ENCODE peak calls at places on chromosomes 11 and 22, in five cellular contexts. C, K, H, T and V are unnamed samples.

GRCh38 chr11:46335271-46335670 is 12.0 kb upstream of the DGKZ start:
- DNase-seq in C (no peak), K (no peak), H (no peak), T (no peak), V (no peak)

GRCh38 chr11:112886707-112887370 is 74.4 kb upstream of the NCAM1 start:
- DNase-seq in C (no peak), K (no peak), H (no peak), T (no peak), V (no peak)

GRCh38 chr11:104319396-104319795 is 155.4 kb upstream of the PDGFD start:
- DNase-seq in C (no peak), K (no peak), H (no peak), T (no peak), V (no peak)

GRCh38 chr11:118694185-118694584 is 14.7 kb upstream of the TREH start:
- DNase-seq in C (no peak), K (no peak), H (no peak), T (no peak), V (no peak)

GRCh38 chr22:47162865-47163264 is 400.4 kb downstream of the TBC1D22A start:
- DNase-seq in C (peak; percentile 19), K (peak; percentile 55), H (no peak), T (peak; percentile 24), V (no peak)

GRCh38 chr11:63999349-64000025 is 13.2 kb downstream of the OTUB1 start:
- DNase-seq in C (no peak), K (peak; percentile 76), H (peak; percentile 10), T (peak; percentile 63), V (no peak)

GRCh38 chr11:61555978-61556377 is 24.9 kb downstream of the SYT7 start:
- DNase-seq in C (no peak), K (no peak), H (no peak), T (no peak), V (no peak)

GRCh38 chr11:17979770-17980371 is 33.0 kb downstream of the SERGEF start:
- DNase-seq in C (no peak), K (no peak), H (peak; percentile 5), T (no peak), V (peak; percentile 26)

GRCh38 chr11:69422645-69423044 is 58.8 kb upstream of the LINC01488 start:
- DNase-seq in C (no peak), K (no peak), H (no peak), T (no peak), V (no peak)

GRCh38 chr22:50190182-50190951 is 4.7 kb downstream of the TRABD start:
- DNase-seq in C (peak; percentile 93), K (no peak), H (peak; percentile 46), T (peak; percentile 94), V (peak; percentile 40)

GRCh38 chr22:41619979-41620645 is 731 bp downstream of the DESI1 start:
- DNase-seq in C (peak; percentile 40), K (peak; percentile 68), H (peak; percentile 16), T (peak; percentile 67), V (no peak)

GRCh38 chr11:26493616-26494015 is 78.4 kb downstream of the MUC15 start:
- DNase-seq in C (no peak), K (no peak), H (no peak), T (no peak), V (no peak)

GRCh38 chr11:120270386-120270785 is 30.4 kb downstream of the POU2F3 start:
- DNase-seq in C (no peak), K (no peak), H (no peak), T (no peak), V (no peak)

GRCh38 chr11:120034881-120035620 is 102.9 kb downstream of the TRIM29 start:
- DNase-seq in C (no peak), K (no peak), H (no peak), T (no peak), V (no peak)

GRCh38 chr11:46745995-46746394 is 27.0 kb downstream of the F2 start:
- DNase-seq in C (no peak), K (no peak), H (no peak), T (no peak), V (no peak)

GRCh38 chr11:119262668-119263351 is 54.1 kb downstream of the MCAM start:
- DNase-seq in C (no peak), K (no peak), H (no peak), T (no peak), V (no peak)

GRCh38 chr11:131504199-131504949 is 134.0 kb downstream of the NTM start:
- DNase-seq in C (no peak), K (no peak), H (no peak), T (no peak), V (peak; percentile 29)

GRCh38 chr11:75582935-75583709 is 21.1 kb downstream of the SERPINH1 start:
- DNase-seq in C (peak; percentile 52), K (peak; percentile 83), H (no peak), T (peak; percentile 78), V (peak; percentile 46)

GRCh38 chr22:39954584-39955055 is 5.6 kb upstream of the TMA7B start:
- DNase-seq in C (no peak), K (no peak), H (no peak), T (no peak), V (no peak)

GRCh38 chr11:129855086-129855485 is 39.4 kb downstream of the TMEM45B start:
- DNase-seq in C (no peak), K (no peak), H (no peak), T (no peak), V (no peak)

GRCh38 chr11:126992065-126992803 is 8.3 kb downstream of the KIRREL3 start:
- DNase-seq in C (no peak), K (no peak), H (no peak), T (no peak), V (no peak)

GRCh38 chr11:17371614-17372013 is 16.8 kb downstream of the KCNJ11 start:
- DNase-seq in C (no peak), K (no peak), H (no peak), T (no peak), V (no peak)

GRCh38 chr11:23423656-23424055 is 563.4 kb upstream of the CCDC179 start:
- DNase-seq in C (no peak), K (no peak), H (no peak), T (no peak), V (no peak)

GRCh38 chr11:22177186-22177585 is 15.7 kb upstream of the ANO5 start:
- DNase-seq in C (no peak), K (no peak), H (no peak), T (no peak), V (no peak)

GRCh38 chr11:102408339-102408738 is 44.2 kb downstream of the TMEM123 start:
- DNase-seq in C (no peak), K (no peak), H (no peak), T (no peak), V (no peak)

GRCh38 chr11:16195659-16196058 is 160.7 kb downstream of the SOX6 start:
- DNase-seq in C (no peak), K (no peak), H (no peak), T (no peak), V (no peak)

GRCh38 chr11:64450168-64450560 is 91.2 kb downstream of the RPS6KA4 start:
- DNase-seq in C (no peak), K (no peak), H (no peak), T (no peak), V (no peak)

GRCh38 chr11:69300124-69301032 is 6.4 kb downstream of the MYEOV start:
- DNase-seq in C (no peak), K (no peak), H (no peak), T (no peak), V (no peak)

GRCh38 chr22:31036671-31037550 is 44.2 kb upstream of the SMTN start:
- DNase-seq in C (no peak), K (no peak), H (no peak), T (no peak), V (peak; percentile 40)

GRCh38 chr11:92329644-92330043 is 105.0 kb downstream of the FAT3 start:
- DNase-seq in C (no peak), K (no peak), H (no peak), T (no peak), V (no peak)

GRCh38 chr11:12556788-12557384 is 117.3 kb upstream of the TEAD1 start:
- DNase-seq in C (peak; percentile 65), K (peak; percentile 85), H (no peak), T (peak; percentile 64), V (peak; percentile 2)

GRCh38 chr22:41799486-41800347 is 762 bp upstream of the CCDC134 start:
- DNase-seq in C (peak; percentile 28), K (peak; percentile 63), H (no peak), T (peak; percentile 59), V (no peak)

GRCh38 chr11:2927493-2927800 is 1.8 kb downstream of the PHLDA2 start:
- DNase-seq in C (no peak), K (no peak), H (no peak), T (no peak), V (no peak)

GRCh38 chr11:17379383-17380180 is 8.9 kb downstream of the KCNJ11 start:
- DNase-seq in C (no peak), K (no peak), H (no peak), T (no peak), V (no peak)

GRCh38 chr11:73087730-73088129 is 54.4 kb downstream of the FCHSD2 start:
- DNase-seq in C (peak; percentile 62), K (no peak), H (no peak), T (no peak), V (no peak)

GRCh38 chr11:132866783-132867545 is 665.3 kb downstream of the OPCML start:
- DNase-seq in C (no peak), K (no peak), H (no peak), T (no peak), V (no peak)

GRCh38 chr11:63813563-63814382 is 517 bp downstream of the SPINDOC start:
- DNase-seq in C (peak; percentile 49), K (peak; percentile 73), H (no peak), T (peak; percentile 72), V (no peak)